ENCODE peak calls at places on chromosomes 5 and 9, in six cellular contexts. J is Caco-2; F is naive B cell; P is activated naive CD4-positive, alpha-beta T cell; G is HepG2; E is stimulated activated CD8-positive, alpha-beta memory T cell treated with anti-CD3 and anti-CD28 coated beads, Interleukin-15, amount 100 ng/mL, for 1 hour. K is an unnamed sample.

GRCh38 chr5:123209163-123210013 is 120.3 kb downstream of the PRDM6 start:
- DNase-seq in J (no peak), F (no peak), P (no peak), G (peak; percentile 3), E (no peak), K (no peak)

GRCh38 chr5:178555771-178556211 is 34.4 kb downstream of the COL23A1 start:
- DNase-seq in J (no peak), F (no peak), P (no peak), G (no peak), E (no peak), K (no peak)

GRCh38 chr5:115602585-115603125 is 376 bp upstream of the TICAM2 start:
- DNase-seq in J (no peak), F (no peak), P (no peak), G (no peak), E (no peak), K (no peak)

GRCh38 chr9:98886691-98887229 is 56.9 kb upstream of the COL15A1 start:
- DNase-seq in J (no peak), F (no peak), P (no peak), G (no peak), E (no peak), K (no peak)

GRCh38 chr9:27572566-27572917 is 739 bp downstream of the C9orf72 start:
- DNase-seq in J (no peak), F (peak; percentile 76), P (no peak), G (peak; percentile 30), E (peak; percentile 25), K (no peak)

GRCh38 chr9:108831496-108832178 is 24.1 kb downstream of the ACTL7B start:
- DNase-seq in J (no peak), F (no peak), P (no peak), G (no peak), E (no peak), K (no peak)

GRCh38 chr5:88883059-88883565 is at the start of gene MEF2C:
- DNase-seq in J (no peak), F (peak; percentile 59), P (no peak), G (no peak), E (no peak), K (no peak)

GRCh38 chr5:14516901-14517300 is 64.7 kb upstream of the OTULINL start:
- DNase-seq in J (no peak), F (no peak), P (no peak), G (no peak), E (no peak), K (no peak)